ENCODE peak calls at places on chromosomes 5 and 9, in six cellular contexts. One of them, this sample, is unnamed.

GRCh38 chr5:171571663-171572062 is 152.2 kb downstream of the FGF18 start:
- DNase-seq in stomach: no peak
- DNase-seq in sigmoid colon: no peak
- DNase-seq in ovary: no peak
- DNase-seq in heart left ventricle: no peak
- DNase-seq in A549: peak; percentile 25
- DNase-seq in this sample: no peak

GRCh38 chr5:37197340-37198050 is 51.7 kb downstream of the CPLANE1 start:
- DNase-seq in stomach: no peak
- DNase-seq in sigmoid colon: no peak
- DNase-seq in ovary: no peak
- DNase-seq in heart left ventricle: no peak
- DNase-seq in A549: no peak
- DNase-seq in this sample: no peak

GRCh38 chr5:76270214-76270613 is 132.9 kb upstream of the IQGAP2 start:
- DNase-seq in stomach: no peak
- DNase-seq in sigmoid colon: no peak
- DNase-seq in ovary: no peak
- DNase-seq in heart left ventricle: no peak
- DNase-seq in A549: no peak
- DNase-seq in this sample: no peak

GRCh38 chr9:13674926-13675637 is 395.6 kb upstream of the MPDZ start:
- DNase-seq in stomach: no peak
- DNase-seq in sigmoid colon: no peak
- DNase-seq in ovary: no peak
- DNase-seq in heart left ventricle: no peak
- DNase-seq in A549: no peak
- DNase-seq in this sample: no peak

GRCh38 chr5:53730938-53731337 is 170.5 kb downstream of the NDUFS4 start:
- DNase-seq in stomach: no peak
- DNase-seq in sigmoid colon: no peak
- DNase-seq in ovary: no peak
- DNase-seq in heart left ventricle: no peak
- DNase-seq in A549: no peak
- DNase-seq in this sample: no peak

GRCh38 chr5:41363343-41363986 is 146.9 kb downstream of the PLCXD3 start:
- DNase-seq in stomach: no peak
- DNase-seq in sigmoid colon: no peak
- DNase-seq in ovary: no peak
- DNase-seq in heart left ventricle: no peak
- DNase-seq in A549: no peak
- DNase-seq in this sample: no peak

GRCh38 chr9:119101048-119101447 is 268.2 kb downstream of the BRINP1 start:
- DNase-seq in stomach: no peak
- DNase-seq in sigmoid colon: no peak
- DNase-seq in ovary: no peak
- DNase-seq in heart left ventricle: no peak
- DNase-seq in A549: no peak
- DNase-seq in this sample: no peak

GRCh38 chr5:176533894-176534611 is 3.1 kb downstream of the RNF44 start:
- DNase-seq in stomach: peak; percentile 49
- DNase-seq in sigmoid colon: no peak
- DNase-seq in ovary: peak; percentile 41
- DNase-seq in heart left ventricle: peak; percentile 58
- DNase-seq in A549: peak; percentile 57
- DNase-seq in this sample: peak; percentile 50

GRCh38 chr9:133141833-133142594 is 21.0 kb upstream of the RALGDS start:
- DNase-seq in stomach: peak; percentile 88
- DNase-seq in sigmoid colon: peak; percentile 75
- DNase-seq in ovary: no peak
- DNase-seq in heart left ventricle: peak; percentile 87
- DNase-seq in A549: no peak
- DNase-seq in this sample: peak; percentile 68
- TF ChIP-seq POLR2A in stomach: no peak
- TF ChIP-seq POLR2A in sigmoid colon: no peak
- TF ChIP-seq POLR2A in ovary: no peak
- TF ChIP-seq POLR2A in heart left ventricle: no peak
- TF ChIP-seq POLR2A in A549: no peak
- TF ChIP-seq POLR2A in this sample: no peak

DNA sequence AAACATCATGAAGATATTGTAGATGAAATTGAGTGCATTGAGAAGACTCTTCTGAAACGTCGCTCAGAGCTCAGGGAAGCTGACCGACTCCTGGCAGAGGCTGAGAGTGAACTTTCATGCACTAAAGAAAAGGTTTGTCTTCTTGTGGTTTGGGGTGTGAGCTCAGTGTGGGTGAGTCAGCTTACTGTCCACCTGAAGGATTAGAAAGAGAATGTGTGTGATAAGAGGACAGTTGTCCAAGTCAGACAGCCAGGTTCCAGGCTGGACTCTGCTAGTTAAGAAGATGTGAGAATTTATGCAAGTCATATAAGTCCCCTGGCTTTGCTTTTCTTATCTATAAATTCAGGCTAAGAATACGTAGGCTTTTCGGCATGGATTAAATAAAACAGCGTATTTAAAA is 46.9 kb downstream of the RAB14 start:
- DNase-seq in stomach: no peak
- DNase-seq in sigmoid colon: no peak
- DNase-seq in ovary: no peak
- DNase-seq in heart left ventricle: no peak
- DNase-seq in A549: no peak
- DNase-seq in this sample: no peak
- H3K27ac ChIP-seq in stomach: no peak overlapping the region
- H3K27ac ChIP-seq in sigmoid colon: no peak overlapping the region
- H3K27ac ChIP-seq in ovary: no peak overlapping the region
- H3K27ac ChIP-seq in heart left ventricle: no peak overlapping the region
- H3K27ac ChIP-seq in A549: no peak overlapping the region
- H3K27ac ChIP-seq in this sample: no peak overlapping the region

DNA sequence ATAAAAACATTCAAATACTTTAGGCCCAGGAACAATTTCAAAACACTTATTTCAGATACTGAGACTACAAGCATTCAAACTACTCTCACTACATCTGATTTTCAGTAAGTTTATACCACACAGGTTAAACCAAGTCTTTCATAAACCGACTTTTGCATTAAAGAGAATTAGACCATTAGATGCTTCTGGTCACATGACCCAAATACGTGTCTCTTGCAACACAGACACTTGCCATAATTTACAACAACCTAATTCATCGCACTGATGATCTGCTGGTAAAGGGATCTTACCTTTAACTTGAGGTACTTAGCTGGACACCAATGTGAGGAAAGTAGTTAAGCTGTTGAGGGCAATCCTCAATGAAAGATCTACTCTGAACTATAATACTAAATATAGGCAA is 3.2 kb downstream of the HNRNPH1 start:
- DNase-seq in stomach: no peak
- DNase-seq in sigmoid colon: no peak
- DNase-seq in ovary: no peak
- DNase-seq in heart left ventricle: no peak
- DNase-seq in A549: no peak
- DNase-seq in this sample: no peak
- TF ChIP-seq POLR2A in stomach: no peak
- TF ChIP-seq POLR2A in sigmoid colon: no peak
- TF ChIP-seq POLR2A in ovary: no peak
- TF ChIP-seq POLR2A in heart left ventricle: no peak
- TF ChIP-seq POLR2A in A549: no peak
- TF ChIP-seq POLR2A in this sample: no peak

GRCh38 chr5:116626272-116626723 is 51.7 kb upstream of the SEMA6A start:
- DNase-seq in stomach: peak; percentile 63
- DNase-seq in sigmoid colon: peak; percentile 92
- DNase-seq in ovary: peak; percentile 91
- DNase-seq in heart left ventricle: peak; percentile 76
- DNase-seq in A549: no peak
- DNase-seq in this sample: no peak
- H3K27ac ChIP-seq in stomach: peak overlapping the region; percentile 73
- H3K27ac ChIP-seq in sigmoid colon: peak overlapping the region; percentile 53
- H3K27ac ChIP-seq in ovary: peak overlapping the region; percentile 93
- H3K27ac ChIP-seq in heart left ventricle: peak overlapping the region; percentile 65
- H3K27ac ChIP-seq in A549: no peak overlapping the region
- H3K27ac ChIP-seq in this sample: no peak overlapping the region

GRCh38 chr9:27572918-27573698 is at the start of gene C9orf72:
- DNase-seq in stomach: peak; percentile 84
- DNase-seq in sigmoid colon: peak; percentile 89
- DNase-seq in ovary: peak; percentile 81
- DNase-seq in heart left ventricle: peak; percentile 79
- DNase-seq in A549: no peak
- DNase-seq in this sample: peak; percentile 77
- TF ChIP-seq POLR2A in stomach: no peak
- TF ChIP-seq POLR2A in sigmoid colon: peak; percentile 85
- TF ChIP-seq POLR2A in ovary: peak; percentile 74
- TF ChIP-seq POLR2A in heart left ventricle: no peak
- TF ChIP-seq POLR2A in A549: peak; percentile 73
- TF ChIP-seq POLR2A in this sample: peak; percentile 85

This sample was measured in upper lobe of left lung.